ENCODE peak calls at places on chromosomes 7 and 10, in eight cellular contexts. R, S, I, D, H, T, B and Z are unnamed samples.

GRCh38 chr7:151537818-151538561 is 18.3 kb upstream of the RHEB start:
- DNase-seq in R (no peak), S (no peak), I (no peak), D (no peak), H (no peak), T (no peak), B (peak), Z (no peak)

GRCh38 chr7:12709731-12710502 is 22.5 kb downstream of the ARL4A start:
- DNase-seq in R (no peak), S (no peak), I (no peak), D (no peak), H (no peak), T (peak), B (no peak), Z (no peak)

GRCh38 chr10:102229810-102230263 is 3.7 kb downstream of the ELOVL3 start:
- DNase-seq in R (peak), S (peak), I (peak), D (peak), H (peak), T (peak), B (peak), Z (no peak)

GRCh38 chr7:154804449-154804848 is 198.5 kb downstream of the PAXIP1 start:
- DNase-seq in R (no peak), S (no peak), I (no peak), D (no peak), H (no peak), T (no peak), B (no peak), Z (no peak)

GRCh38 chr7:78207262-78207661 is 408.7 kb downstream of the PHTF2 start:
- DNase-seq in R (no peak), S (no peak), I (no peak), D (no peak), H (no peak), T (no peak), B (no peak), Z (no peak)

GRCh38 chr10:12916587-12916986 is 84.9 kb downstream of the CCDC3 start:
- DNase-seq in R (no peak), S (no peak), I (no peak), D (no peak), H (no peak), T (no peak), B (no peak), Z (no peak)

GRCh38 chr7:151439855-151440798 is at the start of gene CRYGN:
- DNase-seq in R (no peak), S (no peak), I (no peak), D (no peak), H (no peak), T (no peak), B (no peak), Z (no peak)

GRCh38 chr7:142954680-142955268 is 7.4 kb downstream of the KEL start:
- DNase-seq in R (no peak), S (no peak), I (no peak), D (no peak), H (no peak), T (no peak), B (no peak), Z (no peak)

GRCh38 chr7:119733480-119733879 is 539.5 kb upstream of the KCND2 start:
- DNase-seq in R (no peak), S (no peak), I (no peak), D (no peak), H (no peak), T (no peak), B (no peak), Z (no peak)

GRCh38 chr7:46291064-46291463 is 370.0 kb upstream of the IGFBP3 start:
- DNase-seq in R (peak), S (no peak), I (no peak), D (no peak), H (no peak), T (peak), B (no peak), Z (peak)

GRCh38 chr7:117411539-117411938 is 15.8 kb downstream of the ASZ1 start:
- DNase-seq in R (no peak), S (no peak), I (no peak), D (no peak), H (no peak), T (no peak), B (no peak), Z (no peak)

GRCh38 chr7:46257766-46258448 is 336.8 kb upstream of the IGFBP3 start:
- DNase-seq in R (peak), S (no peak), I (no peak), D (no peak), H (no peak), T (peak), B (no peak), Z (peak)

GRCh38 chr10:5557799-5558771 is 33.3 kb downstream of the CALML3 start:
- DNase-seq in R (no peak), S (no peak), I (no peak), D (no peak), H (no peak), T (no peak), B (no peak), Z (no peak)

GRCh38 chr10:132609211-132609610 is 71.6 kb downstream of the INPP5A start:
- DNase-seq in R (no peak), S (no peak), I (no peak), D (no peak), H (no peak), T (no peak), B (no peak), Z (no peak)

GRCh38 chr7:105218939-105219770 is 169.6 kb downstream of the SRPK2 start:
- DNase-seq in R (no peak), S (no peak), I (no peak), D (no peak), H (no peak), T (no peak), B (no peak), Z (no peak)

GRCh38 chr7:121273467-121274167 is 55.2 kb upstream of the WNT16 start:
- DNase-seq in R (no peak), S (no peak), I (no peak), D (no peak), H (no peak), T (no peak), B (no peak), Z (no peak)

GRCh38 chr7:149832332-149833041 is 5.7 kb upstream of the ZNF862 start:
- DNase-seq in R (no peak), S (no peak), I (no peak), D (no peak), H (no peak), T (no peak), B (no peak), Z (no peak)

GRCh38 chr7:104929921-104930320 is 84.1 kb upstream of the KMT2E start:
- DNase-seq in R (no peak), S (no peak), I (no peak), D (no peak), H (no peak), T (no peak), B (no peak), Z (no peak)

GRCh38 chr10:60073397-60073780 is 167.0 kb upstream of the CCDC6 start:
- DNase-seq in R (peak), S (no peak), I (no peak), D (no peak), H (no peak), T (no peak), B (no peak), Z (no peak)

GRCh38 chr7:1611708-1612241 is 41.9 kb upstream of the PSMG3 start:
- DNase-seq in R (peak), S (no peak), I (no peak), D (peak), H (no peak), T (peak), B (peak), Z (peak)

GRCh38 chr7:22663319-22663718 is 63.7 kb upstream of the IL6 start:
- DNase-seq in R (no peak), S (no peak), I (no peak), D (no peak), H (no peak), T (no peak), B (no peak), Z (peak)

GRCh38 chr10:56178210-56178609 is 182.8 kb downstream of the ZWINT start:
- DNase-seq in R (no peak), S (no peak), I (no peak), D (no peak), H (no peak), T (no peak), B (no peak), Z (no peak)

GRCh38 chr10:110782616-110783015 is 89.1 kb upstream of the PDCD4 start:
- DNase-seq in R (no peak), S (no peak), I (no peak), D (no peak), H (no peak), T (no peak), B (no peak), Z (no peak)